ENCODE peak calls at places on chromosomes 2 and 18, in eight cellular contexts. T is fibroblast of lung, L is K562, I is DND-41, Y is endodermal cell, Z is SJSA1, V is H1, B is sigmoid colon. S is an unnamed sample.

GRCh38 chr2:88296209-88296608 is 126.1 kb downstream of the THNSL2 start:
- DNase-seq in V (no peak), B (no peak), I (no peak), L (no peak), T (no peak), Y (no peak), Z (peak; percentile 11), S (no peak)

GRCh38 chr18:76353046-76353445 is 142.0 kb downstream of the ZNF516 start:
- DNase-seq in B (no peak), V (no peak), T (no peak), Y (no peak), L (no peak), I (no peak), Z (no peak), S (no peak)

GRCh38 chr2:204127238-204127637 is 190.7 kb downstream of the ICOS start:
- DNase-seq in L (no peak), V (no peak), B (no peak), Y (no peak), T (peak; percentile 4), Z (no peak), I (no peak), S (no peak)

GRCh38 chr2:159126653-159127052 is 158.2 kb downstream of the TANC1 start:
- DNase-seq in B (no peak), Y (no peak), V (no peak), I (no peak), Z (peak; percentile 60), T (peak; percentile 88), L (no peak), S (no peak)

GRCh38 chr2:241598487-241598886 is 38.5 kb downstream of the THAP4 start:
- DNase-seq in Y (peak; percentile 63), B (no peak), L (peak; percentile 21), Z (no peak), T (no peak), I (no peak), V (no peak), S (no peak)

GRCh38 chr2:168594778-168595177 is 138.7 kb downstream of the CERS6 start:
- DNase-seq in Z (no peak), L (no peak), T (no peak), B (no peak), I (no peak), Y (no peak), V (no peak), S (no peak)

GRCh38 chr2:157726946-157727345 is 98.3 kb upstream of the ACVR1C start:
- DNase-seq in Z (no peak), I (no peak), Y (no peak), T (no peak), L (no peak), V (no peak), B (no peak), S (no peak)

GRCh38 chr2:40034198-40034597 is 255.1 kb upstream of the THUMPD2 start:
- DNase-seq in Y (no peak), I (no peak), L (no peak), Z (no peak), T (peak; percentile 85), V (no peak), B (no peak), S (no peak)

GRCh38 chr2:207869784-207870778 is 100.4 kb upstream of the FZD5 start:
- DNase-seq in Y (no peak), T (peak; percentile 70), L (no peak), I (no peak), V (no peak), B (no peak), Z (peak; percentile 35), S (no peak)

GRCh38 chr2:158414538-158414937 is 42.0 kb downstream of the CCDC148 start:
- DNase-seq in B (no peak), Y (no peak), Z (peak; percentile 90), I (no peak), V (no peak), T (peak; percentile 11), L (no peak), S (no peak)

GRCh38 chr2:89775885-89776284 is 1084.4 kb downstream of the RPIA start:
- DNase-seq in V (no peak), Y (no peak), I (no peak), B (no peak), Z (no peak), T (no peak), L (no peak), S (no peak)
- H3K9me3 ChIP-seq in V (peaks cover 85% of the 10 kb centered on the region), Y (peaks cover 93% of the 10 kb centered on the region), I (peaks cover 75% of the 10 kb centered on the region), B (no peaks in the 10 kb centered on the region), Z (peaks cover 21% of the 10 kb centered on the region), T (peaks cover 9% of the 10 kb centered on the region), L (peaks cover 4% of the 10 kb centered on the region), S (peaks cover 69% of the 10 kb centered on the region)

GRCh38 chr2:118843492-118844132 is 3.8 kb downstream of the EN1 start:
- DNase-seq in B (no peak), T (no peak), L (no peak), Y (peak; percentile 60), I (no peak), Z (no peak), V (no peak), S (no peak)
- H3K27me3 ChIP-seq in B (peaks cover 83% of the 10 kb centered on the region), T (peaks cover 74% of the 10 kb centered on the region), L (peaks cover 32% of the 10 kb centered on the region), Y (peaks cover 98% of the 10 kb centered on the region), I (no peaks in the 10 kb centered on the region), Z (no peaks in the 10 kb centered on the region), V (peaks cover 99% of the 10 kb centered on the region), S (peaks cover 36% of the 10 kb centered on the region)

GRCh38 chr2:188238386-188238785 is 53.3 kb upstream of the GULP1 start:
- DNase-seq in Z (no peak), B (no peak), Y (no peak), V (no peak), L (no peak), T (peak; percentile 1), I (no peak), S (no peak)

GRCh38 chr2:188235364-188235763 is 56.3 kb upstream of the GULP1 start:
- DNase-seq in B (no peak), Z (no peak), V (no peak), L (no peak), Y (no peak), I (no peak), T (no peak), S (no peak)
- H3K27ac ChIP-seq in B (no peak overlapping the region), Z (no peak overlapping the region), V (no peak overlapping the region), L (peak overlapping the region; percentile 57), Y (no peak overlapping the region), I (no peak overlapping the region), T (no peak overlapping the region), S (no peak overlapping the region)

DNA sequence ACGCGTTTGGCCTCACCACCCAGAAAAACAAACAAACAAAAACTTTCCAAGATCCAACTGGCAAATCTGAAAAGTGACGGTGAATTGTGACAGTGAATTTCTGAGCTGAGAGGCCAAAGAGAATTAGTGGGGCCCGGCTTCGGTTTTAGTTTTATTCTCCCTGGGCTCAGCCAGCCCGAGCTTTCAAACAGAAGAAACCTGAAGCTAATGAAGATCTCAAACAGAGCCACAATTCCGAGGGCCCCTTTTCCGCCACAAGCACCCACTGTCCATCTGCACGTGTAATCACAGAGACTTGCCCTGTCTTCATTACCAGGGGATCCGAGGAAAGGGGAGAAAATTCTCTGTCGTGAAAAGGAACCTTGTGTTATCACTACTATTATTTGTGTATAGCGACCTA is 4.2 kb upstream of the ONECUT2 start:
- DNase-seq in V (no peak), Z (no peak), L (no peak), B (no peak), Y (peak; percentile 65), T (no peak), I (no peak), S (no peak)
- H3K9me3 ChIP-seq in V (no peaks in the 10 kb centered on the region), Z (peaks cover 21% of the 10 kb centered on the region), L (no peaks in the 10 kb centered on the region), B (no peaks in the 10 kb centered on the region), Y (no peaks in the 10 kb centered on the region), T (no peaks in the 10 kb centered on the region), I (peaks cover 1% of the 10 kb centered on the region), S (no peaks in the 10 kb centered on the region)

GRCh38 chr2:41821167-41821566 is 226.7 kb upstream of the PKDCC start:
- DNase-seq in T (no peak), Y (no peak), Z (no peak), B (no peak), I (no peak), V (no peak), L (no peak), S (no peak)
- H3K27me3 ChIP-seq in T (no peaks in the 10 kb centered on the region), Y (peaks cover 81% of the 10 kb centered on the region), Z (peaks cover 6% of the 10 kb centered on the region), B (no peaks in the 10 kb centered on the region), I (no peaks in the 10 kb centered on the region), V (no peaks in the 10 kb centered on the region), L (no peaks in the 10 kb centered on the region), S (no peaks in the 10 kb centered on the region)

DNA sequence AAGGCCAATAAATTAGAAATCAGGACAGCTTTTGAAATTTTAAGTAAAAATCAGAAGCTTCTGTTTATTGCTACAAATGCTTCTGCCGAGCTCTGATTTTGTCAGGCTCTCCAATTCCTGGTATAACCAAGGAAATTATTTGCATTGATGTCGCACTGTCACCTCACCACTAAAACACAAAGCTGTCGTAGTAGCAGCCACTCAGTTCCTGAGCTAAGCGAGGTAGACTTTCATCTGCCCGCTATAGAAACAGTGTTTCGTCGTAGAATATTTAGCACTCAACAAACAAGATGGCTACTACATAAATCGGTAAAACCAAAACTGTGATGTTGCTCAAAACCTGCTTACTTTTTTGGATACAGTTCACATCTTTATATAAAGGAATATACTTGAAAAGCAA is 141.3 kb upstream of the FOSL2 start:
- DNase-seq in T (no peak), V (no peak), I (no peak), Y (no peak), L (no peak), B (no peak), Z (no peak), S (peak; percentile 5)
- H3K27ac ChIP-seq in T (no peak overlapping the region), V (no peak overlapping the region), I (no peak overlapping the region), Y (no peak overlapping the region), L (no peak overlapping the region), B (no peak overlapping the region), Z (no peak overlapping the region), S (no peak overlapping the region)

GRCh38 chr2:67565761-67566160 is 168.6 kb downstream of the ETAA1 start:
- DNase-seq in T (peak; percentile 80), Z (no peak), B (no peak), I (no peak), V (no peak), L (no peak), Y (no peak), S (no peak)
- H3K9me3 ChIP-seq in T (no peaks in the 10 kb centered on the region), Z (no peaks in the 10 kb centered on the region), B (no peaks in the 10 kb centered on the region), I (no peaks in the 10 kb centered on the region), V (no peaks in the 10 kb centered on the region), L (no peaks in the 10 kb centered on the region), Y (no peaks in the 10 kb centered on the region), S (no peaks in the 10 kb centered on the region)

GRCh38 chr2:238235331-238235732 is 4.5 kb downstream of the HES6 start:
- DNase-seq in V (no peak), I (no peak), B (peak; percentile 64), T (peak; percentile 43), L (peak; percentile 16), Y (no peak), Z (no peak), S (no peak)
- H3K27me3 ChIP-seq in V (peaks cover 56% of the 10 kb centered on the region), I (peaks cover 9% of the 10 kb centered on the region), B (no peaks in the 10 kb centered on the region), T (peaks cover 46% of the 10 kb centered on the region), L (no peaks in the 10 kb centered on the region), Y (peaks cover 49% of the 10 kb centered on the region), Z (peaks cover 10% of the 10 kb centered on the region), S (no peaks in the 10 kb centered on the region)

DNA sequence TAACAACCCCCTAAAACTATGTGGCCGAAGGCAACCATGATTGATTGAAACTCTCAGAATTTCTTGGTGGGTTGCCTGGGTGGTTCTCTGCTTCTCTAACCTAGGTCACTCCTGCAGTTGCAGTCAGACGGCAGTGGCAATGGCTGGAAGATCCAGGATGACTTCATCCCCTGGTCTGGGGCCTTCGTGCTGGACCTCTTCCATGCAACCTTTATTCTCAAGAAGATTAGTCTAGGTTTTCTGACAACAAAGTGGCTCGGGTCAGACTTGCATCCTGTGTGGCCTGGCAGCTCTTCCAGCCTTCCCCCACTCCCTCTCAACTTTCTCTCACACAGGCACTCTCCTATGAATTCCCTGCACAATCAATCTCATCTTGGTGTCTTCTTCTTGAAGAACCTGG is 76.4 kb downstream of the METTL4 start:
- DNase-seq in Z (peak; percentile 75), B (no peak), T (no peak), V (no peak), L (no peak), I (no peak), Y (no peak), S (no peak)
- H3K27ac ChIP-seq in Z (peak overlapping the region; percentile 33), B (no peak overlapping the region), T (no peak overlapping the region), V (no peak overlapping the region), L (no peak overlapping the region), I (no peak overlapping the region), Y (no peak overlapping the region), S (no peak overlapping the region)

S was measured in naive thymus-derived CD4-positive, alpha-beta T cell.